ENCODE peak calls at places on chromosomes 4 and X, in four cellular contexts. O is stimulated activated CD8-positive, alpha-beta memory T cell treated with anti-CD3 and anti-CD28 coated beads, Interleukin-4, amount 100 ng/mL, for 48 hours; A is NCI-H2081; I is lower lobe of right lung. Z is an unnamed sample.

GRCh38 chrX:111886678-111887077 is 10.7 kb downstream of the TRPC5OS start:
- DNase-seq in A (no peak), O (no peak), I (no peak), Z (no peak)

GRCh38 chrX:9456250-9457074 is 8.4 kb upstream of the TBL1X start:
- DNase-seq in A (no peak), I (no peak), O (peak; percentile 39), Z (no peak)

GRCh38 chr4:8601556-8601955 is 9.0 kb downstream of the CPZ start:
- DNase-seq in O (no peak), A (no peak), I (no peak), Z (no peak)

GRCh38 chr4:2684486-2684885 is 71.7 kb downstream of the TNIP2 start:
- DNase-seq in A (no peak), O (no peak), I (no peak), Z (no peak)

GRCh38 chrX:35622601-35623000 is 175.5 kb upstream of the MAGEB16 start:
- DNase-seq in I (no peak), O (no peak), A (no peak), Z (no peak)

GRCh38 chr4:66023061-66023460 is 352.8 kb upstream of the EPHA5 start:
- DNase-seq in A (no peak), I (no peak), O (no peak), Z (no peak)

GRCh38 chr4:95545526-95545925 is 3.2 kb downstream of the UNC5C start:
- DNase-seq in O (no peak), I (no peak), A (no peak), Z (no peak)

GRCh38 chrX:43693602-43694406 is 37.7 kb downstream of the MAOA start:
- DNase-seq in A (no peak), O (no peak), I (peak; percentile 48), Z (no peak)

Z was measured in RWPE2.